ENCODE peak calls at places on chromosomes 11 and 22, in four cellular contexts. L is cardiac muscle cell, A is body of pancreas, U is fibroblast of lung. S is an unnamed sample.

GRCh38 chr11:34600339-34601084 is 20.4 kb upstream of the EHF start:
- DNase-seq in L (peak; percentile 37), A (peak; percentile 74), U (peak; percentile 64), S (no peak)

GRCh38 chr11:30333405-30333804 is 10.5 kb downstream of the ARL14EP start:
- DNase-seq in L (peak; percentile 23), A (no peak), U (no peak), S (no peak)

GRCh38 chr11:27718853-27719574 is 18.8 kb upstream of the BDNF start:
- DNase-seq in L (peak; percentile 87), A (no peak), U (peak; percentile 68), S (no peak)

GRCh38 chr11:8218840-8219239 is 44.8 kb downstream of the LMO1 start:
- DNase-seq in L (no peak), A (no peak), U (no peak), S (no peak)

GRCh38 chr11:133928628-133929059 is 28.1 kb downstream of the IGSF9B start:
- DNase-seq in L (no peak), A (no peak), U (peak; percentile 20), S (no peak)

GRCh38 chr11:10310301-10310841 is 5.5 kb downstream of the ADM start:
- DNase-seq in L (no peak), A (no peak), U (peak; percentile 29), S (no peak)

GRCh38 chr22:23512348-23512705 is 67.8 kb downstream of the IGLL1 start:
- DNase-seq in L (no peak), A (no peak), U (no peak), S (no peak)

GRCh38 chr11:61332823-61333637 is at the start of the genes DDB1 and TKFC:
- DNase-seq in L (peak; percentile 97), A (peak; percentile 94), U (peak; percentile 90), S (peak; percentile 97)

GRCh38 chr11:111631666-111632039 is 29.4 kb downstream of the SIK2 start:
- DNase-seq in L (no peak), A (no peak), U (peak; percentile 89), S (no peak)

GRCh38 chr22:22818861-22819855 is 68.5 kb upstream of the IGLL5 start:
- DNase-seq in L (no peak), A (no peak), U (no peak), S (no peak)

GRCh38 chr11:44623716-44624491 is 58.4 kb downstream of the CD82 start:
- DNase-seq in L (no peak), A (peak; percentile 10), U (peak; percentile 50), S (peak; percentile 59)

GRCh38 chr11:47179655-47179991 is 2.9 kb upstream of the ARFGAP2 start:
- DNase-seq in L (peak; percentile 68), A (peak; percentile 43), U (no peak), S (no peak)

GRCh38 chr11:109236696-109237095 is 185.3 kb upstream of the C11orf87 start:
- DNase-seq in L (no peak), A (no peak), U (peak; percentile 50), S (no peak)

GRCh38 chr11:1514349-1515061 is 27.9 kb upstream of the MOB2 start:
- DNase-seq in L (no peak), A (no peak), U (peak; percentile 50), S (no peak)

GRCh38 chr22:30309981-30310672 is 16.6 kb downstream of the TBC1D10A start:
- DNase-seq in L (no peak), A (peak; percentile 66), U (peak; percentile 65), S (no peak)

GRCh38 chr11:122436188-122436555 is 219.3 kb upstream of the UBASH3B start:
- DNase-seq in L (no peak), A (no peak), U (no peak), S (no peak)

GRCh38 chr11:80886684-80887083 is 1445.9 kb upstream of the TENM4 start:
- DNase-seq in L (no peak), A (no peak), U (no peak), S (no peak)

GRCh38 chr22:44391481-44392445 is 79.0 kb upstream of the SHISAL1 start:
- DNase-seq in L (no peak), A (no peak), U (no peak), S (no peak)

GRCh38 chr22:44394246-44395115 is 81.7 kb upstream of the SHISAL1 start:
- DNase-seq in L (no peak), A (no peak), U (no peak), S (peak; percentile 13)

GRCh38 chr22:44393066-44393465 is 80.3 kb upstream of the SHISAL1 start:
- DNase-seq in L (no peak), A (no peak), U (no peak), S (no peak)

GRCh38 chr22:44391026-44391425 is 78.3 kb upstream of the SHISAL1 start:
- DNase-seq in L (no peak), A (no peak), U (peak; percentile 19), S (no peak)

DNA sequence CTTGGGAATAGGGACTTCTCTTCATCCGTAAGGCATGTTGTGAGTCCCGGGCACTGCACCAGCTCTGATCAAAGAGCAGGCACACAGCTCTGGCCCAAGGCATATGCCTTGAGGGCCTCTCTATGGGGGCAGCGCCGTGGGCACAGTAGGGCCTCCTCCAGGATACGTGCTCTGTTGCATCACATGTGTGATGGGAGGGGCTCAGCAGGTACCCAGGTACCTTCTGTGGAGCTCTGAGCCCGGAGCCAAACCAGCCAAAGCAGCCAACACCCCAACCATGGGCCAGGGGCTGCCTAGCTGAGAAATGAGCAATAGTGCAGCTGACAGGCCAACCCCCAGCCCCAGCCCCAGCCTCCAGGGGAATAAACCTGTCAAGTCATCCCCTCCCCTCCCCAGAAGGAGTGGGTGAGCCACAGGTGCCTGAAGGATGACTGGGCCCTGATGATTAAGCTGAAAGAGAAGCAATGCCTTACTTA is 79.7 kb upstream of the SHISAL1 start:
- DNase-seq in L (no peak), A (no peak), U (peak; percentile 40), S (peak; percentile 56)
- H3K4me1 ChIP-seq in L (no peaks in the 10 kb centered on the region), A (no peaks in the 10 kb centered on the region), U (no peaks in the 10 kb centered on the region), S (no peaks in the 10 kb centered on the region)

GRCh38 chr22:41842996-41843970 is 10.4 kb downstream of the SREBF2 start:
- DNase-seq in L (no peak), A (peak; percentile 33), U (no peak), S (no peak)

GRCh38 chr22:41840216-41840615 is 7.3 kb downstream of the SREBF2 start:
- DNase-seq in L (no peak), A (no peak), U (no peak), S (no peak)

GRCh38 chr22:41838842-41839618 is 6.1 kb downstream of the SREBF2 start:
- DNase-seq in L (no peak), A (no peak), U (no peak), S (no peak)

GRCh38 chr22:41844036-41844435 is 11.1 kb downstream of the SREBF2 start:
- DNase-seq in L (no peak), A (no peak), U (no peak), S (no peak)

GRCh38 chr22:41841085-41841712 is 8.3 kb downstream of the SREBF2 start:
- DNase-seq in L (no peak), A (no peak), U (no peak), S (no peak)
- H3K27ac ChIP-seq in L (peak overlapping the region; percentile 41), A (no peak overlapping the region), U (no peak overlapping the region), S (no peak overlapping the region)

GRCh38 chr11:72583177-72583553 is 91.1 kb downstream of the PDE2A start:
- DNase-seq in L (no peak), A (no peak), U (no peak), S (no peak)

GRCh38 chr11:72585762-72586590 is 88.2 kb downstream of the PDE2A start:
- DNase-seq in L (peak; percentile 83), A (peak; percentile 71), U (peak; percentile 35), S (no peak)

GRCh38 chr11:72583616-72584292 is 90.5 kb downstream of the PDE2A start:
- DNase-seq in L (no peak), A (no peak), U (no peak), S (no peak)

GRCh38 chr11:72584933-72585597 is 89.2 kb downstream of the PDE2A start:
- DNase-seq in L (no peak), A (no peak), U (no peak), S (no peak)

DNA sequence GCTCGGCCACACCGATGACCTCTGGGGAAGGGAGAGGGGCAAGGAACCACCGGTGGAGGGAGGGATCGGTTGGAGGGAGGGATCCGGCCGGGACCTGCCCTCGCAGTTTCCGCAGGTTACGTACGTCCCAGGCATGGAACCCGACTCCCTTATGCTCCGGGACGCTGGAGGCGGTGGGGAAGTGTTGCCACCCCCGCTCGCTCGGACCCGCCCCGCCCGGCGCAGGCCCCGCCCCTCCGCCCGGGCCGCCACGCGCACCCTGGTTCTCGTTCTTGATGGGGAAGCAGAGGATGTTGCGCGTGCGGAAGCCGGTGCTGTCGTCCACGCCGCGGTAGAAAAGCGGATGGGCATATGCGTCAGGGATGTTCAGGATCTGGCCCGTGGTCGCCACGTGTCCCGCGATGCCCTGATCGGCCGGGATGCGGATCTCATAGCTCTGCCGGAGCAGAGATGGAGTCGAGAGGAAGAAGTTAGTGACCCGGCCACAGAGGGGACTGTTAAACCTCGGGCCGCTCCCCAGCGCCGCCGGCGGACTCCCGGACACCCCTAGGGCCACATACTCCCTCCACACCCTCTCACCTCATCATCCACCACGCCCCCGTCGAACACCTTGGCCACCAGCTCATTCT is 89.8 kb downstream of the PDE2A start:
- DNase-seq in L (peak; percentile 9), A (no peak), U (peak; percentile 13), S (peak; percentile 64)
- H3K4me3 ChIP-seq in L (peak overlapping the region; percentile 2), A (no peak overlapping the region), U (peak overlapping the region; percentile 10), S (peak overlapping the region; percentile 53)

GRCh38 chr22:28658448-28658847 is 21.2 kb downstream of the TTC28 start:
- DNase-seq in L (no peak), A (no peak), U (no peak), S (no peak)

GRCh38 chr22:28656156-28656555 is 23.5 kb downstream of the TTC28 start:
- DNase-seq in L (peak; percentile 6), A (no peak), U (no peak), S (no peak)
- H3K4me1 ChIP-seq in L (peaks cover 8% of the 10 kb centered on the region), A (peaks cover 27% of the 10 kb centered on the region), U (no peaks in the 10 kb centered on the region), S (no peaks in the 10 kb centered on the region)

GRCh38 chr11:66324626-66325025 is 7.8 kb upstream of the CD248 start:
- DNase-seq in L (no peak), A (no peak), U (peak; percentile 61), S (no peak)

GRCh38 chr11:66327171-66328035 is 8.8 kb downstream of the RIN1 start:
- DNase-seq in L (no peak), A (no peak), U (peak; percentile 67), S (no peak)

GRCh38 chr11:66323684-66324083 is 6.8 kb upstream of the CD248 start:
- DNase-seq in L (no peak), A (no peak), U (no peak), S (no peak)

GRCh38 chr11:66326261-66327111 is 9.6 kb upstream of the CD248 start:
- DNase-seq in L (no peak), A (no peak), U (peak; percentile 33), S (no peak)

DNA sequence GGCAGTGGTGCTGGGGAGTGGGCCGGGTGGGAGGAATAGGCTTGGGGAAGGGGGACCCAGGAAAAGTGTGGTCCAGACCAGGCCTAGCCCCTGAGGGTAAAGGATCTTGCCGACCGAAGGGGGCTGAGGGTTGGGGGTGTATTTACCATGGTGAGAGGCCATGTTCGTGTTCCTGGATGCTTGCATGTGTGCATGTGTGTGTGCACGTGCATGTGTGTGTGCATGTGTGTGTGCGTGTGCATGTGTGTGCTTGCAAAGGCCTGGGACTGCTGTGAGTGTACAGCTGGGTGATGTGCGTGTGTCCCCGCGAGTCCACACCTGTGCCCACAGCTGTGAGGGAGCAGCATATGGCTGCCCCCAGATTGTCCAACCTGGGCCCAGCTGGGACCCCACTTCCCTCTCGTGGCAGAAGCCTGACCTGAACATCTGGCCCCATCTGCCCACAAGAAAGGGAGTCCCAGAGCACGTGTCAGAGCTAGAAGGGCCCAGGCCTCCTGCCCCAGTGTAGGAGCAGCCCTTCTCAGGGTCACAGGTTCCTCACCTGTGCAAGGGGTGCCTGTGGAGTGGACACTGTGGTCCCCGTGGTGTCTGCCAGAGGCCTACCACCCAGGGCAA is 8.4 kb upstream of the CD248 start:
- DNase-seq in L (no peak), A (no peak), U (peak; percentile 9), S (no peak)
- H3K27ac ChIP-seq in L (no peak overlapping the region), A (no peak overlapping the region), U (peak overlapping the region; percentile 54), S (peak overlapping the region; percentile 51)

S was measured in ascending aorta.